ENCODE peak calls at places on chromosomes 7 and 10, in nine cellular contexts. R, I, V, K, W, X, F, P and G are unnamed samples.

GRCh38 chr10:33217854-33218253 is 116.6 kb downstream of the NRP1 start:
- DNase-seq in R (no peak), I (no peak), V (no peak), K (no peak), W (no peak), X (no peak), F (no peak), P (no peak), G (no peak)

GRCh38 chr10:88442681-88443080 is 140.4 kb downstream of the RNLS start:
- DNase-seq in R (no peak), I (no peak), V (no peak), K (no peak), W (no peak), X (no peak), F (peak; percentile 37), P (no peak), G (no peak)

GRCh38 chr7:22601812-22602568 is 102.0 kb upstream of the STEAP1B start:
- DNase-seq in R (no peak), I (no peak), V (no peak), K (no peak), W (no peak), X (no peak), F (peak; percentile 84), P (peak; percentile 55), G (no peak)

GRCh38 chr7:25854608-25855497 is 297.1 kb upstream of the NFE2L3 start:
- DNase-seq in R (peak; percentile 76), I (peak; percentile 99), V (no peak), K (peak; percentile 37), W (no peak), X (peak; percentile 81), F (peak; percentile 78), P (peak; percentile 97), G (peak; percentile 99)

GRCh38 chr10:108112218-108112617 is 947.7 kb upstream of the SORCS1 start:
- DNase-seq in R (no peak), I (no peak), V (no peak), K (no peak), W (no peak), X (peak; percentile 59), F (no peak), P (no peak), G (no peak)

GRCh38 chr10:110762849-110763211 is 108.9 kb upstream of the PDCD4 start:
- DNase-seq in R (no peak), I (no peak), V (no peak), K (no peak), W (no peak), X (no peak), F (no peak), P (no peak), G (no peak)

GRCh38 chr7:55050286-55050685 is 31.5 kb downstream of the EGFR start:
- DNase-seq in R (no peak), I (no peak), V (no peak), K (no peak), W (no peak), X (no peak), F (no peak), P (no peak), G (no peak)

GRCh38 chr7:4682621-4683042 is 537 bp downstream of the FOXK1 start:
- DNase-seq in R (peak; percentile 72), I (no peak), V (no peak), K (no peak), W (no peak), X (peak; percentile 53), F (peak; percentile 52), P (peak; percentile 53), G (peak; percentile 44)

GRCh38 chr10:12488626-12489025 is 139.3 kb downstream of the CAMK1D start:
- DNase-seq in R (no peak), I (no peak), V (no peak), K (no peak), W (no peak), X (no peak), F (no peak), P (no peak), G (no peak)

GRCh38 chr7:143975617-143976016 is 21.0 kb downstream of the OR2F1 start:
- DNase-seq in R (no peak), I (no peak), V (no peak), K (no peak), W (no peak), X (peak; percentile 57), F (peak; percentile 12), P (no peak), G (no peak)

GRCh38 chr10:43206391-43207235 is 60.3 kb downstream of the RASGEF1A start:
- DNase-seq in R (peak; percentile 51), I (no peak), V (no peak), K (no peak), W (no peak), X (no peak), F (no peak), P (no peak), G (no peak)

GRCh38 chr10:14477408-14477710 is 146.6 kb upstream of the FRMD4A start:
- DNase-seq in R (no peak), I (no peak), V (no peak), K (no peak), W (no peak), X (no peak), F (peak; percentile 14), P (peak; percentile 81), G (no peak)

GRCh38 chr7:123535517-123535916 is 1.1 kb upstream of the IQUB start:
- DNase-seq in R (no peak), I (no peak), V (no peak), K (no peak), W (no peak), X (no peak), F (no peak), P (no peak), G (no peak)

GRCh38 chr7:30789334-30789711 is 18.1 kb downstream of the MINDY4 start:
- DNase-seq in R (no peak), I (no peak), V (no peak), K (no peak), W (no peak), X (no peak), F (peak; percentile 82), P (peak; percentile 74), G (no peak)

GRCh38 chr7:155339474-155339873 is 41.8 kb downstream of the INSIG1 start:
- DNase-seq in R (no peak), I (no peak), V (no peak), K (no peak), W (no peak), X (no peak), F (no peak), P (no peak), G (no peak)

GRCh38 chr10:87818505-87819273 is 663 bp upstream of the ATAD1 start:
- DNase-seq in R (peak; percentile 53), I (peak; percentile 49), V (peak; percentile 32), K (peak; percentile 72), W (no peak), X (peak; percentile 8), F (peak; percentile 18), P (peak; percentile 29), G (no peak)

GRCh38 chr7:131383417-131383816 is 55.7 kb downstream of the MKLN1 start:
- DNase-seq in R (no peak), I (no peak), V (no peak), K (no peak), W (no peak), X (no peak), F (peak; percentile 52), P (peak; percentile 33), G (no peak)

GRCh38 chr10:77245953-77246352 is 391.7 kb downstream of the KCNMA1 start:
- DNase-seq in R (no peak), I (no peak), V (no peak), K (no peak), W (no peak), X (no peak), F (peak; percentile 93), P (no peak), G (no peak)

GRCh38 chr10:132810807-132811700 is 25.1 kb upstream of the NKX6-2 start:
- DNase-seq in R (peak; percentile 45), I (no peak), V (no peak), K (no peak), W (no peak), X (no peak), F (no peak), P (no peak), G (no peak)

GRCh38 chr10:16967866-16968721 is 150.9 kb upstream of the RSU1 start:
- DNase-seq in R (no peak), I (no peak), V (no peak), K (no peak), W (no peak), X (peak; percentile 53), F (peak; percentile 86), P (peak; percentile 94), G (peak; percentile 74)

GRCh38 chr10:53918755-53919154 is 882.3 kb downstream of the PCDH15 start:
- DNase-seq in R (no peak), I (no peak), V (no peak), K (no peak), W (no peak), X (peak; percentile 21), F (no peak), P (no peak), G (no peak)